ENCODE peak calls at places on chromosomes 5 and 9, in eight cellular contexts. D is HT1080; I is HuH-7.5; T is stimulated activated CD4-positive, alpha-beta T cell treated with anti-CD3 and anti-CD28 coated beads, TNF-alpha, amount 100 ng/mL, for 24 hours; C is bronchial epithelial cell; V is NCI-H774; P is hippocampal formation; Z is pancreas. U is an unnamed sample.

GRCh38 chr5:66209794-66210193 is 65.7 kb downstream of the SREK1 start:
- DNase-seq in P (no peak), V (no peak), C (no peak), D (no peak), I (no peak), T (no peak), Z (no peak), U (no peak)

GRCh38 chr5:73103885-73104284 is 16.5 kb upstream of the TMEM171 start:
- DNase-seq in V (peak), T (no peak), Z (no peak), I (no peak), P (no peak), D (no peak), C (no peak), U (no peak)

GRCh38 chr5:143395638-143396352 is 7.7 kb downstream of the NR3C1 start:
- DNase-seq in D (no peak), P (no peak), V (no peak), Z (no peak), C (peak), T (no peak), I (no peak), U (no peak)

GRCh38 chr5:55997742-55998351 is 3.1 kb upstream of the IL6ST start:
- DNase-seq in Z (no peak), D (peak), P (no peak), T (no peak), I (no peak), V (no peak), C (peak), U (no peak)

GRCh38 chr9:89798546-89799120 is 193.8 kb downstream of the GADD45G start:
- DNase-seq in T (no peak), D (no peak), C (no peak), V (no peak), P (no peak), Z (no peak), I (no peak), U (no peak)

GRCh38 chr9:112078432-112078831 is 96.7 kb downstream of the SUSD1 start:
- DNase-seq in C (no peak), I (no peak), P (no peak), V (no peak), Z (no peak), D (no peak), T (no peak), U (no peak)

GRCh38 chr5:127840198-127840524 is 137.0 kb downstream of the CCDC192 start:
- DNase-seq in P (no peak), D (no peak), V (no peak), Z (no peak), C (no peak), I (no peak), T (no peak), U (no peak)

GRCh38 chr5:42606464-42606869 is 150.2 kb upstream of the CCDC152 start:
- DNase-seq in V (no peak), C (no peak), T (no peak), D (no peak), Z (no peak), I (no peak), P (no peak), U (no peak)

GRCh38 chr9:72480931-72481330 is 40.5 kb upstream of the TMC1 start:
- DNase-seq in V (no peak), T (no peak), Z (no peak), P (no peak), I (no peak), C (peak), D (no peak), U (no peak)

GRCh38 chr9:123063172-123063508 is 29.7 kb downstream of the GPR21 start:
- DNase-seq in I (no peak), D (no peak), P (no peak), T (no peak), V (no peak), Z (no peak), C (no peak), U (no peak)

GRCh38 chr5:2906302-2907090 is 155.0 kb upstream of the IRX2 start:
- DNase-seq in T (no peak), C (no peak), I (no peak), Z (no peak), D (no peak), P (no peak), V (no peak), U (no peak)

GRCh38 chr9:130452835-130453234 is 8.1 kb downstream of the ASS1 start:
- DNase-seq in Z (no peak), I (no peak), C (no peak), V (no peak), T (no peak), P (no peak), D (no peak), U (no peak)

GRCh38 chr5:39426136-39426535 is 1.4 kb upstream of the DAB2 start:
- DNase-seq in T (no peak), I (no peak), C (no peak), Z (no peak), D (no peak), V (no peak), P (no peak), U (no peak)

GRCh38 chr5:151063136-151063544 is 17.7 kb downstream of the TNIP1 start:
- DNase-seq in D (peak), T (no peak), Z (no peak), V (no peak), P (no peak), I (no peak), C (peak), U (no peak)

GRCh38 chr9:136832581-136832980 is 9.7 kb upstream of the AJM1 start:
- DNase-seq in Z (no peak), I (no peak), D (no peak), T (no peak), P (no peak), C (no peak), V (no peak), U (no peak)

GRCh38 chr9:38621434-38622082 is 1.2 kb upstream of the ANKRD18A start:
- DNase-seq in P (peak), Z (peak), C (no peak), T (peak), V (peak), D (no peak), I (no peak), U (peak)

GRCh38 chr5:57718155-57718554 is 235.5 kb upstream of the ACTBL2 start:
- DNase-seq in P (no peak), I (no peak), T (no peak), V (no peak), D (peak), C (peak), Z (no peak), U (no peak)

GRCh38 chr5:11153672-11154377 is 392.8 kb upstream of the DAP start:
- DNase-seq in D (no peak), T (no peak), V (no peak), C (no peak), I (no peak), P (no peak), Z (no peak), U (no peak)

GRCh38 chr5:140108093-140109049 is 5.5 kb upstream of the PURA start:
- DNase-seq in I (peak), Z (peak), P (peak), V (no peak), C (peak), D (peak), T (peak), U (peak)

GRCh38 chr5:133324058-133324457 is 272.2 kb downstream of the HSPA4 start:
- DNase-seq in I (no peak), P (no peak), T (no peak), D (no peak), Z (no peak), V (no peak), C (no peak), U (no peak)

GRCh38 chr5:73963021-73963420 is 337.0 kb downstream of the ARHGEF28 start:
- DNase-seq in V (no peak), C (peak), Z (no peak), D (no peak), P (no peak), T (no peak), I (no peak), U (no peak)

GRCh38 chr9:135338546-135338945 is 141.0 kb upstream of the PPP1R26 start:
- DNase-seq in T (no peak), D (no peak), I (no peak), C (no peak), P (no peak), V (no peak), Z (no peak), U (no peak)

GRCh38 chr9:133876144-133876543 is 116.0 kb downstream of the VAV2 start:
- DNase-seq in C (peak), V (no peak), T (no peak), I (no peak), D (no peak), P (no peak), Z (no peak), U (peak)

GRCh38 chr5:142830241-142831018 is 60.3 kb downstream of the ARHGAP26 start:
- DNase-seq in P (no peak), T (no peak), D (peak), I (no peak), Z (no peak), C (peak), V (no peak), U (no peak)

GRCh38 chr5:92944903-92945629 is 636.0 kb downstream of the NR2F1-AS1 start:
- DNase-seq in Z (no peak), C (peak), D (no peak), I (no peak), V (no peak), T (no peak), P (no peak), U (no peak)